ENCODE peak calls at places on chromosomes 2 and 18, in six cellular contexts. U is H9, C is uterus, B is tibial artery, J is foreskin fibroblast, S is bronchial epithelial cell. D is an unnamed sample.

GRCh38 chr2:19776941-19777514 is 124.8 kb downstream of the TTC32 start:
- DNase-seq in B (no peak), S (no peak), C (no peak), J (no peak), U (no peak), D (no peak)

GRCh38 chr2:216316743-216317142 is 55.5 kb downstream of the MARCHF4 start:
- DNase-seq in U (no peak), S (peak; percentile 80), B (no peak), J (peak; percentile 66), C (no peak), D (no peak)

GRCh38 chr2:33579226-33579625 is 19.9 kb downstream of the FAM98A start:
- DNase-seq in B (no peak), C (no peak), S (no peak), U (no peak), J (no peak), D (no peak)

GRCh38 chr2:226995625-226996041 is 159.8 kb downstream of the RHBDD1 start:
- DNase-seq in C (no peak), S (peak; percentile 55), B (peak; percentile 71), U (no peak), J (no peak), D (no peak)

GRCh38 chr2:70984576-70985282 is 6.3 kb downstream of the ANKRD53 start:
- DNase-seq in S (peak; percentile 41), U (peak; percentile 83), J (peak; percentile 56), B (peak; percentile 63), C (peak; percentile 46), D (peak; percentile 61)

GRCh38 chr2:223117533-223117932 is 65.5 kb downstream of the KCNE4 start:
- DNase-seq in B (no peak), S (no peak), C (no peak), U (no peak), J (no peak), D (no peak)

GRCh38 chr2:175036582-175037018 is 31.4 kb upstream of the CHN1 start:
- DNase-seq in B (no peak), J (no peak), C (no peak), S (peak; percentile 47), U (no peak), D (no peak)

GRCh38 chr2:240358821-240359342 is 76.6 kb upstream of the GPC1 start:
- DNase-seq in S (no peak), B (peak; percentile 57), U (no peak), C (no peak), J (no peak), D (no peak)

GRCh38 chr2:21289994-21290393 is 166.2 kb downstream of the TDRD15 start:
- DNase-seq in U (no peak), B (no peak), J (no peak), C (no peak), S (no peak), D (no peak)

DNA sequence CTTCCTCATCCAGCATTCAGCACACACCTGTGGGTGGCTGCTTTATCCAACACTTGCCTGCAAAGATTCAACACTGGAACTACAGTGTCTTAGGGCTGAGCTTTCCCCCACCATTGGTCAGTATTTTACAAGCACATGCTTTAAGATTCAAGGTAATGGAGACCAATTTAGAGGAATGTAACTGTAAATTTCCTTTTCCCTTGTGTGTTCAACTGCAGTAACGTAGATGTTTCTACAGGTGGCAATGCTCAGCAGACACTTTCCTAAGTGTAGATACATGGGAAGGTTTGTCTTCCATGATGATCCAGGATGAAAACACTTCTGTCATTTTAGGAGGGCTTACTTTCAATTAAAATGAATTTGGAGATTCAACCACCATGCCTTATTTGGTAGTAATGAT is 143.6 kb upstream of the PXDN start:
- DNase-seq in U (no peak), J (no peak), B (no peak), S (peak; percentile 9), C (no peak), D (no peak)
- TF ChIP-seq CTCF in U (peak; percentile 62), J (no peak), B (no peak), S (peak; percentile 1), C (no peak), D (peak; percentile 41)

DNA sequence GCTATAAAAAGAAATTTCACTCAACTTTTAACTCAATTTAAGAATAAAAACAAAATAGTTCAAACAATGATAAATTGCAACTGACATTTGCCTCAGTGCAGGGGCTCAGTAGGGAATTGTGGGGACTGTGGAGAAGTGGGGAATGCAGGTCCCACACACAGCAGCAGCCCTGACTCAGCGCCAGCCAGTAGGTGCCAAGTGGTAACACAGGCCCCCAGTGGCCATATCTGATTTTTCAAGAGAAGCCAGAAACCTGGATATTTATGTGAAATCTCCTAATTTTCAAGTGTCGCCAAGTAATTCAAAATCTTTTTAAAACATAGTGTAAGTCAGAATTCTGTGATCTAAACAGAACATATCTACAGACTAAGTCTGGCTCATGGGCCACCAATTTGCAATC is 186.3 kb downstream of the EN1 start:
- DNase-seq in C (no peak), U (peak; percentile 34), S (no peak), B (no peak), J (no peak), D (no peak)
- TF ChIP-seq CTCF in C (no peak), U (peak; percentile 53), S (no peak), B (no peak), J (no peak), D (no peak)

GRCh38 chr2:36549063-36549662 is 48.8 kb downstream of the FEZ2 start:
- DNase-seq in B (no peak), U (no peak), J (no peak), S (no peak), C (no peak), D (no peak)

GRCh38 chr2:36541891-36542595 is 55.9 kb downstream of the FEZ2 start:
- DNase-seq in S (no peak), J (no peak), U (no peak), B (no peak), C (no peak), D (no peak)

GRCh38 chr2:36544638-36545338 is 53.2 kb downstream of the FEZ2 start:
- DNase-seq in J (no peak), B (no peak), C (no peak), S (no peak), U (no peak), D (no peak)

GRCh38 chr2:36547906-36548305 is 50.1 kb downstream of the FEZ2 start:
- DNase-seq in U (no peak), B (no peak), J (no peak), C (no peak), S (no peak), D (no peak)

GRCh38 chr2:36545871-36546416 is 52.0 kb downstream of the FEZ2 start:
- DNase-seq in J (no peak), S (no peak), B (no peak), U (no peak), C (no peak), D (no peak)
- TF ChIP-seq CTCF in J (no peak), S (no peak), B (no peak), U (peak; percentile 37), C (no peak), D (no peak)

GRCh38 chr2:37085731-37086147 is 1.4 kb downstream of the GPATCH11 start:
- DNase-seq in J (peak; percentile 67), S (peak; percentile 24), C (no peak), B (no peak), U (no peak), D (no peak)
- TF ChIP-seq CTCF in J (no peak), S (no peak), C (no peak), B (no peak), U (no peak), D (no peak)

GRCh38 chr18:54775686-54776085 is 52.6 kb upstream of the RAB27B start:
- DNase-seq in S (peak; percentile 93), C (no peak), J (peak; percentile 58), U (no peak), B (no peak), D (no peak)
- TF ChIP-seq CTCF in S (peak; percentile 52), C (no peak), J (peak; percentile 33), U (peak; percentile 37), B (no peak), D (peak; percentile 18)

DNA sequence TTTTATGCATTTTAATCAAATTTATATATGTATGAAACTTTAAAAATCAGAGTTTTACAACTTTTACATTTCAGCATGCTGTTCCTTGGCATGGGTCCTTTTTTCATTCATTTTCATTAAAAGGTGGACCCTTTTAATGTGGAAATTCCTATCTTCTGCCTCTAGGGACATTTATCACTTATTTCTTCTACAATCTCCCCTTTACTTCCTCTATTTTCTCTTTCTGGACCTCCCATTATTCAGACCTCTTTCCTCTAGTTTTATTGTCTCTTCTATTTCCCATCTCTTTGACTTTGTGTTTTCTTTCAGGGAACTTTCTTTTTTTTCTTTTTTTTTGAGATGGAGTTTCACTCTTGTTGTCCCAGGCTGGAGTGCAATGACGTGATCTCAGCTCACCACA is 5.7 kb downstream of the PROC start:
- DNase-seq in B (no peak), U (no peak), S (no peak), J (no peak), C (no peak), D (no peak)
- TF ChIP-seq CTCF in B (no peak), U (peak; percentile 48), S (no peak), J (no peak), C (no peak), D (peak; percentile 32)

DNA sequence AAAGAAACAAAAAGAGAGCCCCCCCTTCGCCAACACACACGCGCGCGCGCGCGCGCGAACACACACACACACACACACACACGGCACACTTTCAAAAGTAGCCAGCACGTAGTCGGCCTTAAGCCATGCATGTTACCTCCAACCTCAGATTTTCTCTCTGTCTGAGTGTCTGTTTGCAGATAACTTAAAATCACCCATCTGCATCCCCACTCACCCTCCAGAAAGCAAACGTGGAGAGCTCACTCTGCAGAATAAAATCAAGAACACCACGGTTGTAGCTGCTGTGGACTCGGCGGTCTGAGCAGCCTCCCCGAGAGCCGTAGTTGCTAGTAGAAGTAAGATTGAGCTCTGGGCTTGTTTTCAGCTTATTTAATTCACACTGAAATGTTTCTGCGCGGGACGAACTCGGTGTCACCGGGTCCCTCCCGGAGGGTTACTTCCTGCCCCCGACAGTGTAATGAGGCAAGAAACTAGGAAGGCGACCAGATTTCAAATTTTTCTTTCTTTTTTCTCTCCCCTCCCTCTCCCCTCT is 5.2 kb downstream of the MEIS1 start:
- DNase-seq in B (peak; percentile 67), C (no peak), S (no peak), U (no peak), J (peak; percentile 31), D (no peak)
- TF ChIP-seq CTCF in B (no peak), C (no peak), S (no peak), U (no peak), J (no peak), D (no peak)

DNA sequence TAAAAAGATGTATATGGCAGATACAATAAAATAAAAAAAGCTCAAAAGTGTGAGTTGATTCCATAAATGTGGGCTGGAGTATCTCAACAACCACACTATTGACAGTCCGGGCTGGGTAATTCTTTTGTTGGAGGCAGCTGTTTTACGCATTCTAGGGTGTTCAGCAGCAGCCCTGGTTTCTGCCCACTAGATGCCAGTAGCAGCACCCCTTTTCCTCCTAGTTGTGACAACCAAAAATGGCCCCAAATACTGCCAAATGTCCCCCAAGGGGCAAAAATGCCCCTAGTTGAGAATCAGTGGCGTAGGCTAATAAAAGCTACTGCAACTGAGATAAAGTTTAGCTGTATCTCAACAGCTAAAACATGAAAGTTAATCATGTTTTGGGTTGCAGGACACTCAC is 44.7 kb downstream of the CHMP3 start:
- DNase-seq in S (no peak), C (no peak), B (no peak), J (peak; percentile 3), U (no peak), D (no peak)
- TF ChIP-seq CTCF in S (peak; percentile 33), C (no peak), B (peak; percentile 11), J (peak; percentile 35), U (peak; percentile 51), D (peak; percentile 34)

GRCh38 chr2:55311444-55311870 is 42.4 kb upstream of the MTIF2 start:
- DNase-seq in S (peak; percentile 65), B (no peak), U (no peak), C (no peak), J (peak; percentile 71), D (no peak)
- TF ChIP-seq CTCF in S (peak; percentile 39), B (no peak), U (peak; percentile 20), C (no peak), J (peak; percentile 10), D (peak; percentile 22)